ENCODE peak calls at places on chromosomes 6 and 20, in four cellular contexts. P is mesendoderm, G is trophoblast cell, Q is H9. E is an unnamed sample.

GRCh38 chr20:14441201-14441600 is 103.8 kb upstream of the FLRT3 start:
- DNase-seq in P (no peak), G (peak; percentile 6), Q (no peak), E (no peak)

GRCh38 chr6:138493413-138493812 is 5.9 kb downstream of the NHSL1 start:
- DNase-seq in P (peak; percentile 88), G (peak; percentile 29), Q (peak; percentile 50), E (no peak)

GRCh38 chr6:104884867-104885517 is 25.3 kb upstream of the HACE1 start:
- DNase-seq in P (no peak), G (no peak), Q (no peak), E (no peak)

GRCh38 chr6:142474446-142475289 is 172.9 kb downstream of the ADGRG6 start:
- DNase-seq in P (peak; percentile 86), G (peak; percentile 40), Q (peak; percentile 82), E (peak; percentile 64)

GRCh38 chr20:62782149-62782892 is 14.0 kb upstream of the MRGBP start:
- DNase-seq in P (no peak), G (no peak), Q (peak; percentile 72), E (no peak)

GRCh38 chr6:9412951-9413559 is 977.7 kb upstream of the SLC35B3 start:
- DNase-seq in P (peak; percentile 73), G (peak; percentile 19), Q (peak; percentile 57), E (no peak)

GRCh38 chr6:138346302-138347195 is 31.2 kb upstream of the SMIM28 start:
- DNase-seq in P (peak; percentile 37), G (peak; percentile 11), Q (no peak), E (no peak)

GRCh38 chr20:327946-328563 is 2.7 kb downstream of the SOX12 start:
- DNase-seq in P (no peak), G (no peak), Q (no peak), E (no peak)

GRCh38 chr6:130903007-130903406 is 75.8 kb downstream of the SMLR1 start:
- DNase-seq in P (no peak), G (no peak), Q (no peak), E (peak; percentile 46)

GRCh38 chr6:82248233-82248735 is 740 bp upstream of the IBTK start:
- DNase-seq in P (peak; percentile 75), G (peak; percentile 2), Q (no peak), E (no peak)

GRCh38 chr6:109768485-109768884 is 77.4 kb downstream of the FIG4 start:
- DNase-seq in P (no peak), G (peak; percentile 64), Q (no peak), E (no peak)

GRCh38 chr6:82616386-82617028 is 252.9 kb downstream of the TPBG start:
- DNase-seq in P (peak; percentile 10), G (no peak), Q (no peak), E (no peak)

GRCh38 chr20:43954704-43955243 is 40.1 kb downstream of the TOX2 start:
- DNase-seq in P (no peak), G (no peak), Q (no peak), E (no peak)

GRCh38 chr6:80165143-80165542 is 58.7 kb downstream of the BCKDHB start:
- DNase-seq in P (no peak), G (no peak), Q (no peak), E (no peak)

GRCh38 chr20:23148721-23149570 is 62.8 kb upstream of the CD93 start:
- DNase-seq in P (no peak), G (no peak), Q (peak; percentile 10), E (no peak)

GRCh38 chr6:128500017-128500416 is 20.4 kb downstream of the PTPRK start:
- DNase-seq in P (no peak), G (no peak), Q (no peak), E (no peak)

GRCh38 chr6:105270511-105270910 is 90.7 kb upstream of the POPDC3 start:
- DNase-seq in P (no peak), G (no peak), Q (no peak), E (no peak)

GRCh38 chr20:21291026-21291425 is 12.1 kb upstream of the XRN2 start:
- DNase-seq in P (no peak), G (no peak), Q (no peak), E (no peak)

GRCh38 chr6:40774932-40775331 is 187.8 kb upstream of the LRFN2 start:
- DNase-seq in P (no peak), G (no peak), Q (no peak), E (no peak)

GRCh38 chr20:36394340-36394965 is 88.3 kb downstream of the DLGAP4 start:
- DNase-seq in P (no peak), G (no peak), Q (no peak), E (no peak)

GRCh38 chr6:34530753-34531365 is 25.3 kb downstream of the SPDEF start:
- DNase-seq in P (no peak), G (no peak), Q (no peak), E (no peak)

GRCh38 chr6:75788894-75789293 is 39.9 kb downstream of the MYO6 start:
- DNase-seq in P (no peak), G (no peak), Q (no peak), E (no peak)

GRCh38 chr20:11001767-11002540 is 328.2 kb upstream of the JAG1 start:
- DNase-seq in P (peak; percentile 47), G (peak; percentile 28), Q (no peak), E (no peak)

GRCh38 chr20:35731469-35731788 is 10.6 kb downstream of the RBM39 start:
- DNase-seq in P (no peak), G (no peak), Q (no peak), E (no peak)

GRCh38 chr6:3484240-3484639 is 27.4 kb upstream of the SLC22A23 start:
- DNase-seq in P (peak; percentile 61), G (peak; percentile 63), Q (no peak), E (no peak)

GRCh38 chr20:7505835-7506221 is 434.4 kb downstream of the HAO1 start:
- DNase-seq in P (no peak), G (no peak), Q (no peak), E (no peak)

GRCh38 chr20:32189691-32190607 is 17.6 kb downstream of the PLAGL2 start:
- DNase-seq in P (peak; percentile 62), G (no peak), Q (peak; percentile 75), E (peak; percentile 67)

GRCh38 chr20:8394308-8394945 is 262.4 kb downstream of the PLCB1 start:
- DNase-seq in P (no peak), G (no peak), Q (no peak), E (no peak)

GRCh38 chr6:82589509-82590206 is 226.0 kb downstream of the TPBG start:
- DNase-seq in P (peak; percentile 88), G (no peak), Q (peak; percentile 58), E (peak; percentile 12)

GRCh38 chr6:157226026-157226639 is 97.2 kb downstream of the TMEM242 start:
- DNase-seq in P (no peak), G (no peak), Q (no peak), E (no peak)

GRCh38 chr6:87832025-87832825 is 130.2 kb upstream of the AKIRIN2 start:
- DNase-seq in P (peak; percentile 4), G (no peak), Q (no peak), E (no peak)

GRCh38 chr6:74731204-74731603 is 474.6 kb downstream of the COL12A1 start:
- DNase-seq in P (no peak), G (no peak), Q (no peak), E (no peak)

GRCh38 chr20:21100590-21101452 is 5.3 kb downstream of the LINC00237 start:
- DNase-seq in P (peak; percentile 75), G (no peak), Q (peak; percentile 79), E (peak; percentile 71)

GRCh38 chr6:31158863-31159855 is 770 bp downstream of the TCF19 start:
- DNase-seq in P (peak; percentile 72), G (no peak), Q (peak; percentile 78), E (no peak)

GRCh38 chr6:31158140-31158862 is at the start of gene TCF19:
- DNase-seq in P (peak; percentile 100), G (peak; percentile 95), Q (peak; percentile 98), E (peak; percentile 99)

GRCh38 chr6:31163922-31164321 is 5.5 kb downstream of the TCF19 start:
- DNase-seq in P (no peak), G (no peak), Q (no peak), E (no peak)

GRCh38 chr6:31162463-31163165 is 4.2 kb downstream of the TCF19 start:
- DNase-seq in P (peak; percentile 53), G (no peak), Q (peak; percentile 70), E (no peak)

GRCh38 chr6:31161216-31162126 is 3.1 kb downstream of the TCF19 start:
- DNase-seq in P (no peak), G (no peak), Q (no peak), E (no peak)
- H3K23ac ChIP-seq in P (no peak overlapping the region), G (no peak overlapping the region), Q (no peak overlapping the region), E (no peak overlapping the region)

DNA sequence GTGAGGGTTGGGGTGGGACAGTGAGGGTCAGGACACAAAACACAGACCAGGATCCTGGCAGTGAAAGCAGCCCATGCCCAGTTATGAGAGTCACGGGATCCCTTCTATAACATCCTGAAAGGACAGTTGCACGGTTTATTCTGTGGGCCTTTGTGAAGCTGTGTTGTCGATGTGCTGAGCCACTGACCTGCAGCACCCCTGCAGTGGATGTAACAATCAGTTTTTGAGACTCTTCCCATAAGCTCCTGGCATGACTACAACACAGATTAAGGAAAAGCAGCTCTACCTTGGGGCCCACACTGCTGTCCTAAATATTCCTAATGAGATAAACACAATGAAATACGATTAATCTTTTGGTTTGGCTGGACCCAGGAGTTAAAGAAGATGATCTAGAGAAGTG is 3.7 kb downstream of the PYGB start:
- DNase-seq in P (no peak), G (no peak), Q (no peak), E (no peak)
- H3K23ac ChIP-seq in P (no peak overlapping the region), G (no peak overlapping the region), Q (no peak overlapping the region), E (no peak overlapping the region)

GRCh38 chr6:159761873-159762680 is at the start of gene ACAT2:
- DNase-seq in P (peak; percentile 99), G (peak; percentile 90), Q (peak; percentile 98), E (peak; percentile 92)
- H3K23ac ChIP-seq in P (peak within 1 kb of the TSS; percentile 89), G (no peak within 1 kb of the TSS), Q (no peak within 1 kb of the TSS), E (peak within 1 kb of the TSS; percentile 92)

DNA sequence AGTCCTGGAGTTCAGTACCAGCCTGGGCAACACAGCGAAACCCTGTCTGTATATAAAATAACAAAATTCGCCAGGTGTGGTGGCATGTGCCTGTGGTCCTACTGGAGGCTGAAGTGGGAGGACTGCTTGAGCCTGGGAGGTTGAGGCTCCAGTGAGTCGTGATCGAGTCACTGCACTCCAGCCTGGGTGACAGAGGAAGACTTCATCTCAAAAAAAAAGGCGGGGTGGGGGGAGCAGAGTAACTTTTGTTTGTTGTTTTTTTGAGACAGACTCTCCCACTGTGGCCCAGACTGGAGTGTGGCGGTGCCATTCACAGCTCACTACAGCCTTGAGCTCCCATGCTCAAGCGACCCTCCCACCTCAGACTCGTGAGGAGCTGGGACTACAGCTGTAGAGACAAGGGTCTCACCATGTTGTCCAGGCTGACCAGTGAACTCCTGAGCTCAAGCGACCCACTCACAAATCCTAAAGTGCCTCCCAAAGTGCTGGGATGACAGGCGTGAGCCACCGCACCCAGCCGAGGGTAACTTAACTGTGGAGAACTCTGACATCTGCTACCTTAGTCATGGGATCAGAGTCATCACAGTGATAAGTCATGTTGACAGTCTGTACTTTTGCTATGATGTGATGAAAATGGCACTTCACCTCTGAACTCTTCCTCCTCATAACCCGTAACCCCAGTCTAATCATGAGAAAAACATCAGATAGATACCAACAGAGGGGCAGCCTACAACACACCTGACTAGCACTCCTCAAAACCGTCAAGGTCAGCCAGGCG is 16.5 kb downstream of the PEDS1 start:
- DNase-seq in P (no peak), G (peak; percentile 50), Q (no peak), E (no peak)
- H3K23ac ChIP-seq in P (no peak overlapping the region), G (no peak overlapping the region), Q (no peak overlapping the region), E (no peak overlapping the region)

GRCh38 chr20:38269715-38270114 is 9.2 kb upstream of the KIAA1755 start:
- DNase-seq in P (no peak), G (no peak), Q (no peak), E (no peak)
- H3K23ac ChIP-seq in P (no peak overlapping the region), G (no peak overlapping the region), Q (no peak overlapping the region), E (no peak overlapping the region)

GRCh38 chr6:26043389-26044139 is 43.7 kb upstream of the HFE start:
- DNase-seq in P (peak; percentile 97), G (peak; percentile 68), Q (no peak), E (peak; percentile 78)
- H3K23ac ChIP-seq in P (no peak overlapping the region), G (no peak overlapping the region), Q (no peak overlapping the region), E (no peak overlapping the region)

E was measured in neuronal stem cell.